ENCODE peak calls at places on chromosome 13, in five cellular contexts. T, Z, U, S and I are unnamed samples.

GRCh38 chr13:39376088-39376487 is 226.9 kb downstream of the LHFPL6 start:
- DNase-seq in T (no peak), Z (no peak), S (no peak), U (no peak), I (no peak)

GRCh38 chr13:29969286-29969685 is 118.9 kb upstream of the UBL3 start:
- DNase-seq in S (peak), U (no peak), T (no peak), Z (no peak), I (no peak)

GRCh38 chr13:93698016-93698613 is 471.5 kb downstream of the GPC6 start:
- DNase-seq in T (no peak), S (no peak), Z (no peak), U (no peak), I (no peak)

GRCh38 chr13:59391696-59392095 is 772.0 kb downstream of the DIAPH3 start:
- DNase-seq in U (peak), T (peak), S (peak), Z (peak), I (peak)

GRCh38 chr13:54536112-54536511 is 1507.5 kb downstream of the OLFM4 start:
- DNase-seq in T (no peak), Z (no peak), U (peak), S (no peak), I (no peak)

GRCh38 chr13:52599853-52600603 is 42.2 kb upstream of the HNRNPA1L2 start:
- DNase-seq in Z (no peak), S (no peak), T (no peak), U (peak), I (no peak)

GRCh38 chr13:98954313-98954712 is 23.6 kb downstream of the DOCK9 start:
- DNase-seq in S (no peak), Z (no peak), U (no peak), T (no peak), I (no peak)

GRCh38 chr13:99766641-99767045 is 204.9 kb downstream of the ZIC5 start:
- DNase-seq in T (no peak), Z (no peak), U (no peak), S (no peak), I (no peak)

GRCh38 chr13:37216340-37216739 is 110.9 kb upstream of the CSNK1A1L start:
- DNase-seq in S (no peak), T (no peak), Z (no peak), U (no peak), I (no peak)

GRCh38 chr13:111007209-111007608 is 92.3 kb upstream of the ANKRD10 start:
- DNase-seq in S (no peak), T (no peak), U (no peak), Z (no peak), I (no peak)

GRCh38 chr13:91894311-91894710 is 495.9 kb downstream of the GPC5 start:
- DNase-seq in Z (no peak), U (no peak), T (no peak), S (peak), I (no peak)

GRCh38 chr13:33611016-33611805 is 206.7 kb upstream of the RFC3 start:
- DNase-seq in T (no peak), Z (no peak), U (no peak), S (peak), I (no peak)

GRCh38 chr13:100301418-100301817 is 212.5 kb downstream of the PCCA start:
- DNase-seq in U (peak), T (no peak), Z (no peak), S (no peak), I (no peak)

GRCh38 chr13:110015253-110015652 is 228.9 kb upstream of the IRS2 start:
- DNase-seq in S (no peak), Z (no peak), T (no peak), U (no peak), I (no peak)

GRCh38 chr13:103403148-103403740 is 337.0 kb upstream of the SLC10A2 start:
- DNase-seq in U (no peak), S (no peak), Z (no peak), T (no peak), I (no peak)

GRCh38 chr13:101150998-101151397 is 265.3 kb downstream of the NALCN start:
- DNase-seq in T (no peak), U (peak), S (no peak), Z (no peak), I (no peak)

GRCh38 chr13:44436589-44437337 is 63.1 kb downstream of the SERP2 start:
- DNase-seq in T (peak), Z (peak), S (peak), U (peak), I (peak)

GRCh38 chr13:64640002-64640401 is 2590.1 kb downstream of the PCDH9 start:
- DNase-seq in S (no peak), Z (no peak), U (no peak), T (no peak), I (no peak)

GRCh38 chr13:110206170-110206569 is 100.8 kb downstream of the COL4A1 start:
- DNase-seq in S (no peak), T (no peak), U (no peak), Z (no peak), I (no peak)

GRCh38 chr13:95235944-95236343 is 65.3 kb downstream of the ABCC4 start:
- DNase-seq in S (no peak), T (no peak), Z (no peak), U (no peak), I (no peak)

GRCh38 chr13:21670883-21671792 is at the start of gene FGF9:
- DNase-seq in T (peak), U (peak), Z (peak), S (peak), I (peak)

GRCh38 chr13:44523176-44524017 is 52.7 kb downstream of the TSC22D1 start:
- DNase-seq in T (no peak), Z (no peak), S (peak), U (peak), I (no peak)

GRCh38 chr13:106376411-106377112 is 158.9 kb downstream of the EFNB2 start:
- DNase-seq in U (no peak), Z (no peak), T (no peak), S (peak), I (no peak)

GRCh38 chr13:24341439-24341838 is 32.1 kb downstream of the C1QTNF9 start:
- DNase-seq in S (peak), Z (no peak), T (no peak), U (no peak), I (no peak)

GRCh38 chr13:98450012-98450411 is 126.9 kb downstream of the STK24 start:
- DNase-seq in U (no peak), T (no peak), S (no peak), Z (no peak), I (no peak)

GRCh38 chr13:82305588-82305987 is 1576.7 kb downstream of the SLITRK1 start:
- DNase-seq in Z (no peak), U (no peak), T (no peak), S (no peak), I (no peak)

GRCh38 chr13:49811527-49811908 is 19.0 kb upstream of the KPNA3 start:
- DNase-seq in S (no peak), U (no peak), Z (no peak), T (no peak), I (no peak)

GRCh38 chr13:48660356-48661076 is 6.8 kb downstream of the CYSLTR2 start:
- DNase-seq in U (peak), T (no peak), Z (no peak), S (no peak), I (no peak)

GRCh38 chr13:78160793-78161192 is 242.2 kb upstream of the EDNRB start:
- DNase-seq in S (peak), U (no peak), T (no peak), Z (no peak), I (no peak)